ENCODE peak calls at places on chromosomes 12 and 14, in six cellular contexts. O, X, W, F, S and J are unnamed samples.

GRCh38 chr12:72010365-72010764 is 71.7 kb downstream of the TPH2 start:
- DNase-seq in S (no peak), F (no peak), W (no peak), O (no peak), X (no peak), J (no peak)

GRCh38 chr12:131457028-131457310 is 253.9 kb upstream of the SFSWAP start:
- DNase-seq in W (no peak), S (no peak), F (no peak), O (no peak), X (no peak), J (no peak)

GRCh38 chr12:49987620-49988303 is 15.0 kb downstream of the AQP6 start:
- DNase-seq in W (no peak), O (no peak), F (no peak), X (no peak), S (no peak), J (no peak)

GRCh38 chr14:58078068-58078467 is 73.9 kb downstream of the ARMH4 start:
- DNase-seq in W (no peak), S (no peak), F (no peak), X (no peak), O (peak), J (no peak)

GRCh38 chr14:73723411-73723798 is 9.2 kb upstream of the PNMA1 start:
- DNase-seq in O (peak), W (no peak), F (no peak), S (no peak), X (no peak), J (no peak)

GRCh38 chr14:64474698-64475097 is 9.4 kb downstream of the AKAP5 start:
- DNase-seq in S (no peak), W (no peak), X (no peak), O (no peak), F (no peak), J (no peak)

GRCh38 chr12:115553622-115554021 is 723.9 kb downstream of the MED13L start:
- DNase-seq in F (no peak), O (no peak), S (no peak), X (no peak), W (no peak), J (no peak)

GRCh38 chr12:58557156-58557555 is 363.1 kb downstream of the LRIG3 start:
- DNase-seq in W (no peak), F (no peak), S (no peak), X (no peak), O (peak), J (no peak)

GRCh38 chr14:105364100-105364708 is 34.1 kb upstream of the TEX22 start:
- DNase-seq in F (no peak), S (no peak), O (peak), X (no peak), W (peak), J (no peak)

GRCh38 chr12:5247144-5247543 is 184.8 kb upstream of the NTF3 start:
- DNase-seq in X (no peak), O (no peak), S (no peak), W (no peak), F (no peak), J (no peak)

GRCh38 chr14:72947366-72948160 is 21.3 kb downstream of the DCAF4 start:
- DNase-seq in O (no peak), X (no peak), F (no peak), W (no peak), S (no peak), J (no peak)

GRCh38 chr12:4392223-4392742 is 12.8 kb upstream of the FGF23 start:
- DNase-seq in W (no peak), X (no peak), S (no peak), O (no peak), F (no peak), J (no peak)

GRCh38 chr12:77325505-77325904 is 260.1 kb upstream of the E2F7 start:
- DNase-seq in O (no peak), S (peak), F (peak), W (peak), X (no peak), J (no peak)

GRCh38 chr12:19760611-19761010 is 321.3 kb downstream of the AEBP2 start:
- DNase-seq in F (no peak), S (no peak), O (peak), W (no peak), X (no peak), J (no peak)

GRCh38 chr12:120496353-120497340 is 734 bp downstream of the DYNLL1 start:
- DNase-seq in F (peak), X (no peak), O (peak), S (peak), W (peak), J (peak)
- TF ChIP-seq CTCF in F (no peak), X (no peak), O (no peak), S (no peak), W (no peak), J (no peak)

DNA sequence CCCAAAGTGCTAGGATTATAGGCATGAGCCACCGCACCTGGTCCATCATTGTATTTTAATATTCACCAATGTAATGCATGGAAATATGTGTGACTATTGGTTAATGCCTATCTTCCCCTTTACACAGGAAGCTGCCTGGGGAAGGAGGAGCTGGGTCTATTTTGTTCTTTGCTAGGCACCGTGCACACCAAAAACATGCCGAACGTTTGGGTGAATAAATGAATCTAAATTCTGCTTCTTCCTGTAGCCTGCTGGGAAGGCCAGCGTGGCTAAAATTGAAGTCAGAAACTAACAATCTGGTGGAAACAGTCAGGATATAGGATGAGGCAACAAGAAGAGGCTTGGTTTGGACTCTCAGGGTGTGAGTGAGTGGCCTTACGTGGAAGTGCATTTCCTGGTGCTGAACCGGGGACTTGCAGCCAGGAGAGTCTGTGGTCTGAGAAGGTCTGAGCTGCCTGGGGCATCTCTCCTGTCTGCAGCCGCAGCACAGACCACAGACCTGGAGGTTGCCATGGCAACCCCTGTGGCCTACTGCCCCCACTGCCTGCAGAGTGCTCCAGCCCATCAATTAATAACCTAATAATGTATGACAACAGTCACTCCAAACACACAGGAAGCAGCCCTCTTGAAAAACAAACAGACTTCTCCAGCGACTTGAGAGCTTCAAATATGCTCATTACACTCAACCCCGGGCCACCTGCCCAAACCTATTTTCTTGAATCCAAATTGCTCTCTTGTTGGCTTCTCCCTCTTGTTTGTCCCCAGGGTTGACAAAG is 5.5 kb upstream of the GPR68 start:
- DNase-seq in W (peak), O (no peak), X (no peak), F (no peak), S (no peak), J (no peak)
- TF ChIP-seq CTCF in W (no peak), O (no peak), X (no peak), F (no peak), S (no peak), J (no peak)

GRCh38 chr12:818733-819132 is 66.4 kb downstream of the WNK1 start:
- DNase-seq in X (no peak), S (no peak), W (no peak), O (peak), F (no peak), J (no peak)
- TF ChIP-seq CTCF in X (no peak), S (no peak), W (no peak), O (peak), F (no peak), J (peak)

GRCh38 chr12:26092706-26093105 is 32.1 kb downstream of the BHLHE41 start:
- DNase-seq in X (no peak), O (peak), W (no peak), F (no peak), S (no peak), J (no peak)

GRCh38 chr12:26091837-26092236 is 33.0 kb downstream of the BHLHE41 start:
- DNase-seq in S (no peak), X (no peak), W (no peak), F (peak), O (no peak), J (no peak)

GRCh38 chr12:26090853-26091510 is 33.9 kb downstream of the BHLHE41 start:
- DNase-seq in O (peak), S (no peak), X (no peak), F (no peak), W (no peak), J (no peak)

DNA sequence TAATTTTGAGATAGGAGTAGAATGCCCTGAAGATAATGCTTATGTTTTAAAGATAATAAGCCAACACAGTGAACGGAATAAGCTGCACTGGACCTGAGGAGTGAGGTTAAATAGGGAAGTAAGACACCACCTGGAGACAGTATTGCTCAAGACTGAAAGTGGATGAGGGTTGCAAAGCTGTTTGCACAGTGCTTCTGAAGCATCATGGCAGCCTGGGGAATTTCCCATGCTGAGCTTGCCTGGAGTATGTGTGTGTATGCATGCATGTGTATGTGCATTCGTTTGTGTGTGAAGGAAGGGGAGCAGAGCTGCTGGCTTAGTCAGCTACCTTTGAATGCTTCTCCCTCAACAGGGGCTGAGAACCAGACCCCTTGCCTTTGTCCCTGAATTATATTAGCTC is 35.8 kb downstream of the BHLHE41 start:
- DNase-seq in S (no peak), X (no peak), O (no peak), W (no peak), F (no peak), J (no peak)
- TF ChIP-seq CTCF in S (no peak), X (no peak), O (no peak), W (no peak), F (no peak), J (no peak)

DNA sequence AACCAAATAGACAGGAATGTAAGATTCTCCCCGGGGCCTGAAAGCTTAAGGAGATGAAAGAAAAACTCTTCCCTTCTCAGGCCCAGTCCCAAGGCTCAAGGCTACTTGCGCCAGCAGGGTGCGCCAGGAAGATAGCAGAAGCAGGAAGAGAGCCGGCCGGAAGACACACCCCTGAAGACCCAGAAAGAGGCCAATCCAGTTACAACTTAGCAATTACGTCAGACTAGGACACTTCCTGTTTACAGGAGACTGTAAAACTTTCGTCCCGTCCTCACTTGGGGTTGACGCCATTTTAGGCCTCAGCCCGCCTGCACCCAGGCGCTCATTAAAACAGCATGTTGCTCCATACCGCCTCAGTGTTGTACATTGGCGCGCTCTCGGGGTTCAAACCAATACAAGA is 9.4 kb downstream of the COX16 start:
- DNase-seq in X (no peak), F (peak), W (no peak), O (no peak), S (no peak), J (no peak)
- TF ChIP-seq CTCF in X (no peak), F (no peak), W (no peak), O (no peak), S (no peak), J (no peak)

GRCh38 chr14:77603031-77603430 is 13.4 kb downstream of the SPTLC2 start:
- DNase-seq in X (no peak), O (no peak), F (no peak), W (no peak), S (no peak), J (no peak)

GRCh38 chr14:77601846-77602609 is 14.4 kb downstream of the SPTLC2 start:
- DNase-seq in O (no peak), S (no peak), W (no peak), X (no peak), F (no peak), J (no peak)

GRCh38 chr14:77605392-77605978 is 11.0 kb downstream of the SPTLC2 start:
- DNase-seq in O (no peak), X (no peak), S (no peak), F (no peak), W (no peak), J (no peak)

GRCh38 chr14:77599894-77600293 is 16.5 kb downstream of the SPTLC2 start:
- DNase-seq in X (no peak), W (no peak), O (no peak), S (no peak), F (no peak), J (no peak)

DNA sequence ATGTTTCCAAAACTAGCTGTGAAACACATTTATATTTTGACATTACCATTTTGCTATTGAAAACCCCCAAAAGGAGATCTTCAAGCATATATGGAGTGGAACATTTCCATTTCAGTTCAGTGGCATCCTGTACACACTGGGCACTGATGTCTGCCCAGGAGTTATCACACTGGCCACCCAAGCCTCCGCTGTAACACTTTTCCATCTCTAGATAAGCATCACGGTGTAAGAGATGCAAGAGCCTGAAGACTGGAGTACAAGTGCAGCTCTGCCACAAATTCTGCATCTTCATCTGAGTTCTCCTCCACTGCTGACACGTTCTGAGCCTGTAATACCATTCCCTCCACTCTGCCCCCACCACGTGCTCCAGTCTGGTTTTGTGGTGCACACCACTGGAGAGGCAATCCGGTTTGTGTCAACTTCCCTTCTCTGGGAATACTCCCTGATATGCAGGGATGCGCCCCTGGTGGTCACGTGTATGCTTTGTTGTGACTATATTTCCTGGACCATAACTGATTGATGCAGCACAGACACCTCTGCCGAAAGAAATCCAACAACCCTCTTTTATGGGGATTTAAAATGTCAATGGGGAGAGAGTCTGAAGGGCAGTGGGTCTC is 12.7 kb downstream of the SPTLC2 start:
- DNase-seq in W (peak), X (no peak), S (no peak), F (no peak), O (no peak), J (no peak)
- TF ChIP-seq CTCF in W (peak), X (no peak), S (no peak), F (no peak), O (peak), J (peak)

GRCh38 chr12:95003921-95004272 is 400 bp upstream of the NDUFA12 start:
- DNase-seq in O (no peak), X (no peak), F (no peak), S (peak), W (no peak), J (no peak)
- TF ChIP-seq CTCF in O (no peak), X (no peak), F (no peak), S (no peak), W (no peak), J (no peak)